ENCODE peak calls at places on chromosome 5, in four cellular contexts. K is hepatocyte, H is lung, P is neural progenitor cell. W is an unnamed sample.

GRCh38 chr5:163880307-163880706 is 374.9 kb downstream of the MAT2B start:
- DNase-seq in K (no peak), H (no peak), P (no peak), W (no peak)

GRCh38 chr5:36870399-36871040 is 6.0 kb upstream of the NIPBL start:
- DNase-seq in K (peak; percentile 81), H (no peak), P (peak; percentile 73), W (no peak)

GRCh38 chr5:149132474-149132873 is 8.8 kb upstream of the ABLIM3 start:
- DNase-seq in K (no peak), H (no peak), P (no peak), W (no peak)

GRCh38 chr5:123976393-123977029 is 464.5 kb downstream of the CSNK1G3 start:
- DNase-seq in K (no peak), H (no peak), P (no peak), W (no peak)

GRCh38 chr5:37086466-37087178 is 162.6 kb downstream of the CPLANE1 start:
- DNase-seq in K (peak; percentile 17), H (no peak), P (no peak), W (no peak)

GRCh38 chr5:113204525-113205161 is 228.0 kb downstream of the DCP2 start:
- DNase-seq in K (no peak), H (peak; percentile 31), P (no peak), W (no peak)

GRCh38 chr5:69364414-69364813 is 4.9 kb downstream of the AK6 start:
- DNase-seq in K (peak; percentile 15), H (no peak), P (no peak), W (no peak)

GRCh38 chr5:117249086-117249815 is 674.6 kb upstream of the SEMA6A start:
- DNase-seq in K (no peak), H (no peak), P (peak; percentile 9), W (no peak)

GRCh38 chr5:132050136-132050535 is 10.3 kb upstream of the IL3 start:
- DNase-seq in K (no peak), H (no peak), P (no peak), W (no peak)

GRCh38 chr5:67355135-67355729 is 158.6 kb upstream of the CD180 start:
- DNase-seq in K (no peak), H (no peak), P (no peak), W (no peak)

GRCh38 chr5:56557198-56557597 is 258.2 kb upstream of the MAP3K1 start:
- DNase-seq in K (no peak), H (no peak), P (no peak), W (no peak)

GRCh38 chr5:68347549-68347948 is 132.0 kb downstream of the PIK3R1 start:
- DNase-seq in K (no peak), H (no peak), P (no peak), W (no peak)

GRCh38 chr5:56534102-56534501 is 281.2 kb upstream of the MAP3K1 start:
- DNase-seq in K (peak; percentile 80), H (no peak), P (no peak), W (no peak)

GRCh38 chr5:149679876-149680809 is 50.0 kb upstream of the PPARGC1B start:
- DNase-seq in K (no peak), H (no peak), P (no peak), W (no peak)

GRCh38 chr5:58710871-58711270 is 128.0 kb downstream of the RAB3C start:
- DNase-seq in K (no peak), H (no peak), P (no peak), W (no peak)

GRCh38 chr5:57976506-57976905 is 483.4 kb downstream of the PLK2 start:
- DNase-seq in K (no peak), H (no peak), P (no peak), W (no peak)

GRCh38 chr5:52988335-52989024 is 672 bp upstream of the ITGA2 start:
- DNase-seq in K (peak; percentile 11), H (no peak), P (no peak), W (no peak)

GRCh38 chr5:177431317-177432142 is 5.1 kb downstream of the GRK6 start:
- DNase-seq in K (no peak), H (peak; percentile 53), P (no peak), W (peak; percentile 74)
- H3K4me3 ChIP-seq in K (no peak overlapping the region), H (no peak overlapping the region), P (no peak overlapping the region), W (no peak overlapping the region)

GRCh38 chr5:50595199-50595598 is 71.2 kb upstream of the PARP8 start:
- DNase-seq in K (no peak), H (no peak), P (no peak), W (no peak)
- H3K27ac ChIP-seq in K (no peak overlapping the region), H (no peak overlapping the region), P (no peak overlapping the region), W (no peak overlapping the region)

GRCh38 chr5:62256161-62257017 is 49.6 kb upstream of the KIF2A start:
- DNase-seq in K (no peak), H (no peak), P (peak; percentile 12), W (no peak)
- H3K4me3 ChIP-seq in K (no peak overlapping the region), H (no peak overlapping the region), P (no peak overlapping the region), W (no peak overlapping the region)

DNA sequence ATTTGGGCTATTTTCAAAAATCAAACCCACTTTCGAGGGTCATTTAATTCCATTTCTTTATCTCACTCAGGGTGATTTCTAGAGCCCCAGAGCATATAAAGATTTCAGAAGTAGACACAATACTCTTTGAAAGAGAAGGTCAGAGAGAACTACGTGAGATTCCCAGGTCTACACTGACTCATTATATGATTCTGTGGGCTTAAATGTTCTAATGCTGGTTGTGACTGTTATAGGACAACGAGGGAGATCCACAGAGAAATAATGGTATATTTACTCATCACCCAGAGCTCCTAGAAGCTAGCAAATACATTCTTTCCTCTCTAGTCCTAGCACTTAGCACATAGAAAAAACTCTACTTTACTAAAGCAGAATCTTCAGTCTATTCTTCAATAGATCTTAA is 39.5 kb upstream of the GRAMD2B start:
- DNase-seq in K (no peak), H (no peak), P (no peak), W (no peak)
- H3K27ac ChIP-seq in K (peak overlapping the region; percentile 7), H (no peak overlapping the region), P (no peak overlapping the region), W (no peak overlapping the region)

GRCh38 chr5:80569961-80570786 is at the start of gene ANKRD34B:
- DNase-seq in K (peak; percentile 34), H (no peak), P (peak; percentile 82), W (no peak)
- H3K4me3 ChIP-seq in K (peak within 1 kb of the TSS; percentile 39), H (peak within 1 kb of the TSS; percentile 10), P (peak within 1 kb of the TSS; percentile 58), W (peak within 1 kb of the TSS; percentile 58)

GRCh38 chr5:176612855-176613254 is 2.9 kb upstream of the GPRIN1 start:
- DNase-seq in K (no peak), H (no peak), P (no peak), W (no peak)
- H3K27ac ChIP-seq in K (no peak overlapping the region), H (no peak overlapping the region), P (no peak overlapping the region), W (no peak overlapping the region)

DNA sequence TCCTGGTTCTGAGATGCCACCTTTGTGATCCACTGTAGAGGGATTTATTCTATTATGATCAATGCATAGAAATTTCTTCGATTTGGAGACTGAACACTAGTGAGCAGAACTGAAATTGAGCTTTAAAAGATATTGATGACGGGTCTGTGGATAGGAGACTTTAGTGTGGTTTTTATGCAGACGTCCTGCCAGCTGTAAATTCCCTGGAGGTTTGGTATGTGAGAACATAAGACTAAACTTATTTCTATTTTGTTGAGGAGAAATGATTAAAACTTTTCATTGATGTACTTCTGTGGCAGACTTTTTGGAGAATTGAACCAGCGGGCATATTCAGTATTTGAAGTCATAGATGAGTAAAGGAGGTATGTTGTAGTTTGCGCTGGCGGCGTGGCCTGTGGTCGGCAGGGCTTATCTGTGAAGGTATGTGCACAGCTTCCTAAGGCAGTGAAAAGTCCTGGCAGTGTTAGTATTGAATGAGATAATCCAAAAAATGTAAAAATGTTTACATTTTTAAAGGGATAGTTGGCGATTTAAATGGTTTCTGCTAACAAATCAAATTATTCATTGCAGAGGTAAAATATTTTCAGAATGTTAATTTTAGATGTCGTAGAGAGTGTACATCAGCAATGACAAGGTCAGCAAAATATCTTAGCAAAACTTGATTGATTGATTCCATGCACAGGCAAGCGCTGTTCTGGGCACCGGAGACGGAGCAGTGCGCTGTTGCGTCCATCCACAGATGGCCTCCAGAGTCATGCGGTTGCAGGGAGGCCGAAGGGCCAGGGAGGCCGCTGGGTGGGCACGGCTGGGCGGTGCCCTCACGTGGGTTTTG is 20.4 kb downstream of the TENT4A start:
- DNase-seq in K (no peak), H (no peak), P (no peak), W (no peak)
- H3K4me3 ChIP-seq in K (no peak overlapping the region), H (no peak overlapping the region), P (no peak overlapping the region), W (peak overlapping the region; percentile 51)

GRCh38 chr5:95810305-95811125 is 12.0 kb downstream of the GLRX start:
- DNase-seq in K (no peak), H (no peak), P (no peak), W (no peak)
- H3K27ac ChIP-seq in K (peak overlapping the region; percentile 96), H (peak overlapping the region; percentile 14), P (no peak overlapping the region), W (peak overlapping the region; percentile 83)

W was measured in coronary artery.